ENCODE peak calls at places on chromosomes 12 and 14, in four cellular contexts. One of them, this sample, is unnamed.

GRCh38 chr14:75445958-75446357 is 18.1 kb downstream of the JDP2 start:
- DNase-seq in dorsolateral prefrontal cortex: no peak
- DNase-seq in WTC11: no peak
- DNase-seq in fibroblast of lung: no peak
- DNase-seq in this sample: no peak

GRCh38 chr12:53941750-53942149 is 3.1 kb downstream of the HOXC13 start:
- DNase-seq in WTC11: no peak
- DNase-seq in fibroblast of lung: no peak
- DNase-seq in dorsolateral prefrontal cortex: no peak
- DNase-seq in this sample: no peak

GRCh38 chr12:114762490-114763110 is 78.6 kb upstream of the TBX3 start:
- DNase-seq in WTC11: no peak
- DNase-seq in fibroblast of lung: no peak
- DNase-seq in dorsolateral prefrontal cortex: no peak
- DNase-seq in this sample: peak

GRCh38 chr14:30553311-30553989 is 5.5 kb upstream of the G2E3 start:
- DNase-seq in fibroblast of lung: peak
- DNase-seq in WTC11: no peak
- DNase-seq in dorsolateral prefrontal cortex: no peak
- DNase-seq in this sample: peak

GRCh38 chr14:24921903-24922302 is 128.0 kb downstream of the STXBP6 start:
- DNase-seq in WTC11: no peak
- DNase-seq in dorsolateral prefrontal cortex: no peak
- DNase-seq in fibroblast of lung: peak
- DNase-seq in this sample: peak

GRCh38 chr12:130952545-130952954 is 1.2 kb upstream of the ADGRD1 start:
- DNase-seq in fibroblast of lung: no peak
- DNase-seq in WTC11: no peak
- DNase-seq in dorsolateral prefrontal cortex: no peak
- DNase-seq in this sample: no peak

GRCh38 chr14:99430491-99430890 is 50.2 kb downstream of the SETD3 start:
- DNase-seq in fibroblast of lung: no peak
- DNase-seq in WTC11: peak
- DNase-seq in dorsolateral prefrontal cortex: no peak
- DNase-seq in this sample: no peak

GRCh38 chr12:100794441-100795192 is at the start of gene ANO4:
- DNase-seq in WTC11: peak
- DNase-seq in dorsolateral prefrontal cortex: peak
- DNase-seq in fibroblast of lung: peak
- DNase-seq in this sample: no peak

DNA sequence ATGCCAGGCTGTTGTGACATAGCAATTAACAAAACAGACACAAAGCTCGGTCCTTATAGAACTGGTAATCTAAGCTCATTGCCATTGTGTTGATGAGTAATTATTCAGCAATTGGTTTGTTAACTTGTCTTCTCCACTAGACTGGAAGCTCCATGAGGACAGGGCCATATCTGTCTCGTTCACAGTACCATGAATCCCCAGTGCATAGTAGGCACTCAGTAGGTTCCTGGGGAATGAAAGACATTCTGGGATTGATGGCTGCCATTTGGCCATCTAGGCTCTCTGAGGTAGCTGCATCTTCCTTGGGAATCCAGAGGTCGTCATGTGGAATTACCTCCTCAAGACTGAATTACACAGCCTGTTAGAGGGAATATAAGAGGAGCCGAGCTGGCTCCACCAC is 177.3 kb downstream of the CHST11 start:
- DNase-seq in fibroblast of lung: no peak
- DNase-seq in WTC11: no peak
- DNase-seq in dorsolateral prefrontal cortex: no peak
- DNase-seq in this sample: no peak
- TF ChIP-seq CTCF in fibroblast of lung: no peak
- TF ChIP-seq CTCF in WTC11: no peak
- TF ChIP-seq CTCF in dorsolateral prefrontal cortex: no peak
- TF ChIP-seq CTCF in this sample: no peak

GRCh38 chr14:62546862-62547474 is 498.3 kb downstream of the KCNH5 start:
- DNase-seq in dorsolateral prefrontal cortex: no peak
- DNase-seq in fibroblast of lung: peak
- DNase-seq in WTC11: peak
- DNase-seq in this sample: peak
- TF ChIP-seq CTCF in dorsolateral prefrontal cortex: no peak
- TF ChIP-seq CTCF in fibroblast of lung: no peak
- TF ChIP-seq CTCF in WTC11: no peak
- TF ChIP-seq CTCF in this sample: no peak

DNA sequence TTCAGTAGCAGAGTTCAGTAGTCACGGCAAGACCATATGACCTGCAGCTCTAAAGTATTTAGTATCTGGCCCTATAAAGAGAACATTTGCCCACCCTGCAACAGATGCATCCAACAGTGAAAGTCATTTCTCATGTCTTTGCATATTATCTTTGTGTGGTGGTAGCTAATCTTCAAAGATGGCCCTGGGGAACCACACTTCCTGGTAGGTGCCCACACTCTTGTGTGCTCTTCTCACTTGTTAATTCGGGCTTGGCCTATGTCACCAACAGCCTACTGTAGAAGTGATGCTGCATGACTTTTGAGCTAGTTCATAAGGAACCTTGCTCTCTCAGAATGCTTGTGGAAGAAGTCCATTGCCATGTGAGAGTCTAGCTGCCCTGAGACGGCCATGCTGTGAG is 85.6 kb downstream of the MAP1LC3B2 start:
- DNase-seq in fibroblast of lung: no peak
- DNase-seq in WTC11: no peak
- DNase-seq in dorsolateral prefrontal cortex: no peak
- DNase-seq in this sample: no peak
- TF ChIP-seq CTCF in fibroblast of lung: no peak
- TF ChIP-seq CTCF in WTC11: no peak
- TF ChIP-seq CTCF in dorsolateral prefrontal cortex: no peak
- TF ChIP-seq CTCF in this sample: no peak

GRCh38 chr12:96044017-96044985 is 8.9 kb upstream of the LTA4H start:
- DNase-seq in dorsolateral prefrontal cortex: no peak
- DNase-seq in WTC11: no peak
- DNase-seq in fibroblast of lung: peak
- DNase-seq in this sample: peak

GRCh38 chr12:96047621-96048211 is 12.3 kb upstream of the LTA4H start:
- DNase-seq in fibroblast of lung: peak
- DNase-seq in WTC11: no peak
- DNase-seq in dorsolateral prefrontal cortex: no peak
- DNase-seq in this sample: peak

GRCh38 chr12:96047151-96047620 is 11.8 kb upstream of the LTA4H start:
- DNase-seq in dorsolateral prefrontal cortex: no peak
- DNase-seq in WTC11: no peak
- DNase-seq in fibroblast of lung: no peak
- DNase-seq in this sample: no peak

GRCh38 chr12:96046543-96047137 is 11.3 kb upstream of the LTA4H start:
- DNase-seq in dorsolateral prefrontal cortex: no peak
- DNase-seq in WTC11: no peak
- DNase-seq in fibroblast of lung: no peak
- DNase-seq in this sample: no peak

GRCh38 chr12:96045566-96045965 is 10.2 kb upstream of the LTA4H start:
- DNase-seq in fibroblast of lung: no peak
- DNase-seq in dorsolateral prefrontal cortex: no peak
- DNase-seq in WTC11: no peak
- DNase-seq in this sample: no peak
- TF ChIP-seq CTCF in fibroblast of lung: no peak
- TF ChIP-seq CTCF in dorsolateral prefrontal cortex: no peak
- TF ChIP-seq CTCF in WTC11: no peak
- TF ChIP-seq CTCF in this sample: no peak

DNA sequence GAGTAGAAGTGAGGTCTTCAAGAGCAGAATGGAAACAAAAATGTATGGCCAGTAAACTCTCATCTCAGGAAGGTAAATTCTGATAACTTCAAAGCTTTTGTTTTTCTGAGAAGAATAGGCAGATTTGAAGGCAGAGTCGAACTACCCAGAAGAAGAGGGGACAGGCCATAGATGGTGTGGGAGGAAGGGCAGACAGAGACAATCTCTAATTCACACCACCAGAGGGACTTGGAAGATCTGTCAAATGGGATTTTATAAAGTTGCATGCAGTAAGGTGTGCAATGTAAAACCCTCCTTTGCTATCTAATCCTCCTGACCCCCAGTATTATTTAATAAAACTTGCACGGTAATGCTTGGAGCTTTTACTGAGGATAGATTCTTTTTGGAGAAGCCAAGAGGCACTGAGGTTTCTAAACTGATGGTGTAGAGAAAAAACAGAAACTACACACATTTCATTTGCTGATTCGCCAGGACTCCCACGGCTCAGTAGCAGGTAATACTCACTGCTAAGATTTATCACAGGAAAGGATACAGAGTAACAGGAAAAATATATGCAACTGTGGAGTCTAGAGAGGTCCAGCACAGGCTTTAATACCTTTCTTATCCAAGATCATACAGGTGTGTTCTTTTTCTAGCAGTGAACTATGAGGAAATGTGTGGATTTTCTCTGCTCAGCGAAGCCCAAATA is 18.3 kb downstream of the SLC38A2 start:
- DNase-seq in WTC11: no peak
- DNase-seq in fibroblast of lung: no peak
- DNase-seq in dorsolateral prefrontal cortex: no peak
- DNase-seq in this sample: no peak
- TF ChIP-seq CTCF in WTC11: no peak
- TF ChIP-seq CTCF in fibroblast of lung: no peak
- TF ChIP-seq CTCF in dorsolateral prefrontal cortex: no peak
- TF ChIP-seq CTCF in this sample: peak

This sample was measured in fibroblast of pulmonary artery.